ENCODE peak calls at places on chromosomes 5 and 9, in seven cellular contexts. One of them, this sample, is unnamed.

GRCh38 chr5:6574537-6574936 is 58.3 kb downstream of the NSUN2 start:
- DNase-seq in GM13976: no peak
- DNase-seq in foreskin fibroblast: no peak
- DNase-seq in endothelial cell: no peak
- DNase-seq in mesothelial cell of epicardium: no peak
- DNase-seq in HFFc6: no peak
- DNase-seq in brain microvascular endothelial cell: no peak
- DNase-seq in this sample: no peak

GRCh38 chr9:89154651-89155336 is 23.8 kb downstream of the SHC3 start:
- DNase-seq in mesothelial cell of epicardium: no peak
- DNase-seq in HFFc6: peak
- DNase-seq in brain microvascular endothelial cell: peak
- DNase-seq in foreskin fibroblast: peak
- DNase-seq in GM13976: no peak
- DNase-seq in endothelial cell: no peak
- DNase-seq in this sample: no peak

GRCh38 chr5:132220476-132220875 is 7.2 kb downstream of the P4HA2 start:
- DNase-seq in GM13976: no peak
- DNase-seq in endothelial cell: no peak
- DNase-seq in brain microvascular endothelial cell: no peak
- DNase-seq in HFFc6: no peak
- DNase-seq in foreskin fibroblast: no peak
- DNase-seq in mesothelial cell of epicardium: no peak
- DNase-seq in this sample: no peak

GRCh38 chr5:98911221-98912040 is 17.4 kb downstream of the CHD1 start:
- DNase-seq in endothelial cell: no peak
- DNase-seq in mesothelial cell of epicardium: no peak
- DNase-seq in brain microvascular endothelial cell: peak
- DNase-seq in GM13976: no peak
- DNase-seq in foreskin fibroblast: no peak
- DNase-seq in HFFc6: no peak
- DNase-seq in this sample: no peak

GRCh38 chr9:129370770-129371169 is 192.7 kb upstream of the IER5L start:
- DNase-seq in HFFc6: no peak
- DNase-seq in GM13976: no peak
- DNase-seq in brain microvascular endothelial cell: no peak
- DNase-seq in foreskin fibroblast: no peak
- DNase-seq in endothelial cell: no peak
- DNase-seq in mesothelial cell of epicardium: no peak
- DNase-seq in this sample: no peak

GRCh38 chr5:136457390-136458094 is 92.2 kb upstream of the TRPC7 start:
- DNase-seq in foreskin fibroblast: no peak
- DNase-seq in HFFc6: no peak
- DNase-seq in endothelial cell: no peak
- DNase-seq in GM13976: no peak
- DNase-seq in brain microvascular endothelial cell: no peak
- DNase-seq in mesothelial cell of epicardium: no peak
- DNase-seq in this sample: no peak

GRCh38 chr9:126468141-126468825 is 141.7 kb downstream of the MVB12B start:
- DNase-seq in endothelial cell: no peak
- DNase-seq in mesothelial cell of epicardium: no peak
- DNase-seq in brain microvascular endothelial cell: no peak
- DNase-seq in HFFc6: no peak
- DNase-seq in foreskin fibroblast: no peak
- DNase-seq in GM13976: no peak
- DNase-seq in this sample: no peak

GRCh38 chr5:169591636-169592035 is 8.1 kb downstream of the SPDL1 start:
- DNase-seq in endothelial cell: no peak
- DNase-seq in brain microvascular endothelial cell: peak
- DNase-seq in foreskin fibroblast: no peak
- DNase-seq in GM13976: no peak
- DNase-seq in HFFc6: peak
- DNase-seq in mesothelial cell of epicardium: no peak
- DNase-seq in this sample: no peak

GRCh38 chr5:78560456-78560855 is 88.1 kb downstream of the LHFPL2 start:
- DNase-seq in GM13976: no peak
- DNase-seq in brain microvascular endothelial cell: no peak
- DNase-seq in HFFc6: no peak
- DNase-seq in endothelial cell: no peak
- DNase-seq in foreskin fibroblast: no peak
- DNase-seq in mesothelial cell of epicardium: no peak
- DNase-seq in this sample: no peak

GRCh38 chr5:124057161-124057814 is 545.3 kb downstream of the CSNK1G3 start:
- DNase-seq in brain microvascular endothelial cell: no peak
- DNase-seq in GM13976: no peak
- DNase-seq in endothelial cell: no peak
- DNase-seq in foreskin fibroblast: no peak
- DNase-seq in mesothelial cell of epicardium: peak
- DNase-seq in HFFc6: no peak
- DNase-seq in this sample: peak

GRCh38 chr5:33118761-33119415 is 321.9 kb upstream of the TARS1 start:
- DNase-seq in foreskin fibroblast: no peak
- DNase-seq in HFFc6: peak
- DNase-seq in GM13976: no peak
- DNase-seq in mesothelial cell of epicardium: no peak
- DNase-seq in endothelial cell: no peak
- DNase-seq in brain microvascular endothelial cell: no peak
- DNase-seq in this sample: no peak

GRCh38 chr9:109969559-109970237 is 189.7 kb downstream of the PALM2AKAP2 start:
- DNase-seq in brain microvascular endothelial cell: no peak
- DNase-seq in mesothelial cell of epicardium: no peak
- DNase-seq in foreskin fibroblast: no peak
- DNase-seq in HFFc6: no peak
- DNase-seq in endothelial cell: peak
- DNase-seq in GM13976: no peak
- DNase-seq in this sample: no peak

GRCh38 chr9:93673271-93673843 is 97.0 kb downstream of the PHF2 start:
- DNase-seq in endothelial cell: peak
- DNase-seq in GM13976: no peak
- DNase-seq in HFFc6: peak
- DNase-seq in mesothelial cell of epicardium: peak
- DNase-seq in brain microvascular endothelial cell: no peak
- DNase-seq in foreskin fibroblast: no peak
- DNase-seq in this sample: peak

GRCh38 chr5:142543951-142544753 is 141.7 kb downstream of the FGF1 start:
- DNase-seq in brain microvascular endothelial cell: no peak
- DNase-seq in HFFc6: peak
- DNase-seq in endothelial cell: no peak
- DNase-seq in GM13976: no peak
- DNase-seq in foreskin fibroblast: no peak
- DNase-seq in mesothelial cell of epicardium: no peak
- DNase-seq in this sample: no peak

GRCh38 chr9:16459421-16460148 is 410.9 kb downstream of the BNC2 start:
- DNase-seq in endothelial cell: no peak
- DNase-seq in HFFc6: no peak
- DNase-seq in foreskin fibroblast: no peak
- DNase-seq in GM13976: no peak
- DNase-seq in mesothelial cell of epicardium: no peak
- DNase-seq in brain microvascular endothelial cell: no peak
- DNase-seq in this sample: no peak

GRCh38 chr5:179258001-179258921 is 87.0 kb downstream of the ADAMTS2 start:
- DNase-seq in HFFc6: no peak
- DNase-seq in endothelial cell: no peak
- DNase-seq in mesothelial cell of epicardium: peak
- DNase-seq in brain microvascular endothelial cell: no peak
- DNase-seq in foreskin fibroblast: no peak
- DNase-seq in GM13976: no peak
- DNase-seq in this sample: peak

GRCh38 chr5:157336423-157336744 is 70.5 kb downstream of the CYFIP2 start:
- DNase-seq in endothelial cell: no peak
- DNase-seq in HFFc6: no peak
- DNase-seq in brain microvascular endothelial cell: no peak
- DNase-seq in GM13976: no peak
- DNase-seq in mesothelial cell of epicardium: no peak
- DNase-seq in foreskin fibroblast: no peak
- DNase-seq in this sample: no peak

GRCh38 chr5:50969207-50970145 is 303.0 kb downstream of the PARP8 start:
- DNase-seq in brain microvascular endothelial cell: no peak
- DNase-seq in foreskin fibroblast: no peak
- DNase-seq in GM13976: no peak
- DNase-seq in HFFc6: no peak
- DNase-seq in endothelial cell: peak
- DNase-seq in mesothelial cell of epicardium: peak
- DNase-seq in this sample: no peak

GRCh38 chr9:110936719-110937452 is 101.4 kb downstream of the LPAR1 start:
- DNase-seq in mesothelial cell of epicardium: no peak
- DNase-seq in brain microvascular endothelial cell: no peak
- DNase-seq in foreskin fibroblast: peak
- DNase-seq in GM13976: no peak
- DNase-seq in HFFc6: peak
- DNase-seq in endothelial cell: no peak
- DNase-seq in this sample: no peak

GRCh38 chr5:18299166-18299565 is 664.9 kb downstream of the TAF11L14 start:
- DNase-seq in brain microvascular endothelial cell: no peak
- DNase-seq in mesothelial cell of epicardium: no peak
- DNase-seq in HFFc6: no peak
- DNase-seq in foreskin fibroblast: no peak
- DNase-seq in endothelial cell: no peak
- DNase-seq in GM13976: no peak
- DNase-seq in this sample: no peak

GRCh38 chr5:78514427-78515345 is 133.9 kb downstream of the LHFPL2 start:
- DNase-seq in foreskin fibroblast: no peak
- DNase-seq in mesothelial cell of epicardium: no peak
- DNase-seq in HFFc6: no peak
- DNase-seq in GM13976: no peak
- DNase-seq in brain microvascular endothelial cell: no peak
- DNase-seq in endothelial cell: no peak
- DNase-seq in this sample: no peak

GRCh38 chr5:176870110-176870591 is 29.0 kb downstream of the HK3 start:
- DNase-seq in foreskin fibroblast: peak
- DNase-seq in HFFc6: peak
- DNase-seq in mesothelial cell of epicardium: no peak
- DNase-seq in endothelial cell: peak
- DNase-seq in GM13976: no peak
- DNase-seq in brain microvascular endothelial cell: peak
- DNase-seq in this sample: no peak

GRCh38 chr5:54275361-54275760 is 35.0 kb downstream of the ARL15 start:
- DNase-seq in foreskin fibroblast: no peak
- DNase-seq in HFFc6: no peak
- DNase-seq in mesothelial cell of epicardium: no peak
- DNase-seq in GM13976: no peak
- DNase-seq in endothelial cell: no peak
- DNase-seq in brain microvascular endothelial cell: peak
- DNase-seq in this sample: no peak

GRCh38 chr5:168047669-168048111 is 243.8 kb upstream of the WWC1 start:
- DNase-seq in endothelial cell: no peak
- DNase-seq in brain microvascular endothelial cell: no peak
- DNase-seq in mesothelial cell of epicardium: peak
- DNase-seq in foreskin fibroblast: no peak
- DNase-seq in GM13976: no peak
- DNase-seq in HFFc6: no peak
- DNase-seq in this sample: no peak

GRCh38 chr9:128724744-128725211 is 851 bp upstream of the ZDHHC12 start:
- DNase-seq in foreskin fibroblast: peak
- DNase-seq in mesothelial cell of epicardium: no peak
- DNase-seq in GM13976: peak
- DNase-seq in HFFc6: peak
- DNase-seq in endothelial cell: peak
- DNase-seq in brain microvascular endothelial cell: peak
- DNase-seq in this sample: no peak

GRCh38 chr5:147752666-147753290 is 29.8 kb downstream of the JAKMIP2 start:
- DNase-seq in GM13976: no peak
- DNase-seq in brain microvascular endothelial cell: no peak
- DNase-seq in endothelial cell: no peak
- DNase-seq in HFFc6: no peak
- DNase-seq in mesothelial cell of epicardium: no peak
- DNase-seq in foreskin fibroblast: no peak
- DNase-seq in this sample: no peak

GRCh38 chr9:93603906-93604326 is 27.5 kb downstream of the PHF2 start:
- DNase-seq in GM13976: no peak
- DNase-seq in HFFc6: no peak
- DNase-seq in brain microvascular endothelial cell: no peak
- DNase-seq in foreskin fibroblast: no peak
- DNase-seq in mesothelial cell of epicardium: no peak
- DNase-seq in endothelial cell: no peak
- DNase-seq in this sample: no peak

GRCh38 chr5:115813719-115814118 is 2.7 kb downstream of the CDO1 start:
- DNase-seq in endothelial cell: no peak
- DNase-seq in HFFc6: no peak
- DNase-seq in GM13976: no peak
- DNase-seq in mesothelial cell of epicardium: no peak
- DNase-seq in foreskin fibroblast: no peak
- DNase-seq in brain microvascular endothelial cell: no peak
- DNase-seq in this sample: no peak

GRCh38 chr5:15717002-15717401 is 217.0 kb downstream of the FBXL7 start:
- DNase-seq in GM13976: no peak
- DNase-seq in HFFc6: no peak
- DNase-seq in brain microvascular endothelial cell: peak
- DNase-seq in endothelial cell: no peak
- DNase-seq in foreskin fibroblast: no peak
- DNase-seq in mesothelial cell of epicardium: no peak
- DNase-seq in this sample: no peak

GRCh38 chr5:38994329-38994927 is 79.8 kb downstream of the RICTOR start:
- DNase-seq in brain microvascular endothelial cell: peak
- DNase-seq in mesothelial cell of epicardium: peak
- DNase-seq in GM13976: peak
- DNase-seq in endothelial cell: peak
- DNase-seq in foreskin fibroblast: peak
- DNase-seq in HFFc6: peak
- DNase-seq in this sample: no peak
- TF ChIP-seq CTCF in brain microvascular endothelial cell: peak
- TF ChIP-seq CTCF in mesothelial cell of epicardium: peak
- TF ChIP-seq CTCF in GM13976: peak
- TF ChIP-seq CTCF in endothelial cell: peak
- TF ChIP-seq CTCF in foreskin fibroblast: peak
- TF ChIP-seq CTCF in HFFc6: peak
- TF ChIP-seq CTCF in this sample: no peak

DNA sequence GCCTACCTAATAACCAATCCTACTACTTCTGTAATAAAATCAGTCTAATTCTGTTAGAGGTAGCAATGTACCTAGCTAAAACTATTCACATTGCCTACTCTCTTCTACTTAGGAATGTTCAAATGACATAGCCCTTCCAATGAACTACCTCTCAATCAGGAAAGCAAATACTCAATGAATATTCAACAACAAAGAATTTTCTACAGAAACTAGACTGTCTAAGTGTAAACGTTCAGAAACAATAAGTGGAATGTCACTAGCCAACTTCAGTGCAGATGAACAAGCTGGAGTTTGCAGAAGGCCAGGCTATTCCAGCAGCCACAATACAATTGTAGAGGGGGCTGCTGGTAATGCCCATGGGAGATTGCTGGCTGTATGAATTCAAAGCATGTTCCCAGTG is 743.2 kb upstream of the CDH10 start:
- DNase-seq in endothelial cell: no peak
- DNase-seq in mesothelial cell of epicardium: no peak
- DNase-seq in foreskin fibroblast: no peak
- DNase-seq in brain microvascular endothelial cell: no peak
- DNase-seq in HFFc6: no peak
- DNase-seq in GM13976: no peak
- DNase-seq in this sample: no peak
- TF ChIP-seq CTCF in endothelial cell: no peak
- TF ChIP-seq CTCF in mesothelial cell of epicardium: no peak
- TF ChIP-seq CTCF in foreskin fibroblast: no peak
- TF ChIP-seq CTCF in brain microvascular endothelial cell: no peak
- TF ChIP-seq CTCF in HFFc6: no peak
- TF ChIP-seq CTCF in GM13976: no peak
- TF ChIP-seq CTCF in this sample: no peak

GRCh38 chr9:137163101-137163661 is 6.7 kb downstream of the LRRC26 start:
- DNase-seq in HFFc6: peak
- DNase-seq in foreskin fibroblast: no peak
- DNase-seq in brain microvascular endothelial cell: peak
- DNase-seq in GM13976: no peak
- DNase-seq in endothelial cell: no peak
- DNase-seq in mesothelial cell of epicardium: no peak
- DNase-seq in this sample: no peak
- TF ChIP-seq CTCF in HFFc6: no peak
- TF ChIP-seq CTCF in foreskin fibroblast: no peak
- TF ChIP-seq CTCF in brain microvascular endothelial cell: no peak
- TF ChIP-seq CTCF in GM13976: no peak
- TF ChIP-seq CTCF in endothelial cell: no peak
- TF ChIP-seq CTCF in mesothelial cell of epicardium: no peak
- TF ChIP-seq CTCF in this sample: no peak

GRCh38 chr9:36969216-36969771 is 64.8 kb downstream of the PAX5 start:
- DNase-seq in brain microvascular endothelial cell: no peak
- DNase-seq in HFFc6: no peak
- DNase-seq in mesothelial cell of epicardium: no peak
- DNase-seq in GM13976: no peak
- DNase-seq in foreskin fibroblast: no peak
- DNase-seq in endothelial cell: no peak
- DNase-seq in this sample: no peak
- TF ChIP-seq CTCF in brain microvascular endothelial cell: peak
- TF ChIP-seq CTCF in HFFc6: peak
- TF ChIP-seq CTCF in mesothelial cell of epicardium: no peak
- TF ChIP-seq CTCF in GM13976: no peak
- TF ChIP-seq CTCF in foreskin fibroblast: no peak
- TF ChIP-seq CTCF in endothelial cell: no peak
- TF ChIP-seq CTCF in this sample: no peak

This sample was measured in activated B cell treated with CpG ODN at 0.5 μM for 24 hours.